ENCODE peak calls at places on chromosome 11, in ten cellular contexts. C, F, V, K, S, W, U, G, N and Y are unnamed samples.

GRCh38 chr11:13958596-13958995 is 3.9 kb upstream of the SPON1 start:
- DNase-seq in G (no peak), C (no peak), V (no peak), W (no peak), N (peak; percentile 26), U (no peak), K (no peak), F (no peak), S (no peak), Y (no peak)

GRCh38 chr11:124799384-124800225 is 601 bp downstream of the MSANTD2 start:
- DNase-seq in N (peak; percentile 82), U (peak; percentile 47), K (peak; percentile 43), G (peak; percentile 33), V (peak; percentile 49), S (no peak), C (peak; percentile 90), F (peak; percentile 69), W (no peak), Y (no peak)

GRCh38 chr11:128904872-128905344 is 13.8 kb downstream of the KCNJ5 start:
- DNase-seq in K (no peak), S (no peak), G (peak; percentile 26), V (no peak), N (peak; percentile 85), F (peak; percentile 40), W (no peak), C (peak; percentile 83), U (peak; percentile 60), Y (no peak)

GRCh38 chr11:36186797-36187196 is 102.4 kb downstream of the COMMD9 start:
- DNase-seq in U (no peak), C (no peak), G (no peak), W (no peak), F (no peak), S (no peak), N (no peak), K (no peak), V (no peak), Y (no peak)

GRCh38 chr11:114115406-114116054 is 56.0 kb downstream of the ZBTB16 start:
- DNase-seq in K (no peak), G (no peak), U (peak; percentile 76), N (no peak), V (peak; percentile 31), C (no peak), S (no peak), W (no peak), F (no peak), Y (peak; percentile 50)

GRCh38 chr11:114132944-114133394 is 73.5 kb downstream of the ZBTB16 start:
- DNase-seq in V (peak; percentile 58), S (no peak), N (no peak), W (no peak), G (peak; percentile 88), U (no peak), F (peak; percentile 91), C (peak; percentile 69), K (no peak), Y (no peak)

GRCh38 chr11:3009481-3009880 is 17.4 kb upstream of the NAP1L4 start:
- DNase-seq in V (peak; percentile 13), U (no peak), F (no peak), S (no peak), W (no peak), N (no peak), K (no peak), G (no peak), C (no peak), Y (no peak)

GRCh38 chr11:128326791-128327190 is 260.6 kb downstream of the ETS1 start:
- DNase-seq in V (no peak), S (no peak), U (no peak), W (no peak), F (no peak), C (no peak), G (no peak), N (no peak), K (no peak), Y (no peak)

GRCh38 chr11:1978865-1979473 is 18.7 kb downstream of the H19 start:
- DNase-seq in G (no peak), V (peak; percentile 13), W (no peak), F (no peak), K (no peak), N (no peak), S (no peak), C (peak; percentile 29), U (no peak), Y (no peak)

GRCh38 chr11:122394326-122394725 is 261.2 kb upstream of the UBASH3B start:
- DNase-seq in S (no peak), N (no peak), G (no peak), F (no peak), K (no peak), U (no peak), W (no peak), C (no peak), V (no peak), Y (no peak)

GRCh38 chr11:79441159-79441875 is 487 bp upstream of the TENM4 start:
- DNase-seq in U (no peak), G (no peak), V (peak; percentile 47), S (no peak), K (no peak), C (no peak), W (no peak), N (no peak), F (peak; percentile 28), Y (no peak)

GRCh38 chr11:44351898-44352498 is 42.1 kb upstream of the ALX4 start:
- DNase-seq in C (no peak), V (no peak), W (peak; percentile 13), N (peak; percentile 43), U (no peak), S (no peak), G (no peak), F (no peak), K (no peak), Y (no peak)

GRCh38 chr11:13149991-13150390 is 127.6 kb upstream of the BMAL1 start:
- DNase-seq in G (no peak), W (no peak), V (no peak), N (no peak), F (no peak), K (no peak), U (no peak), C (no peak), S (no peak), Y (no peak)

GRCh38 chr11:121586727-121587126 is 134.0 kb upstream of the SORL1-AS1 start:
- DNase-seq in K (no peak), V (no peak), G (no peak), S (no peak), W (no peak), N (no peak), F (no peak), C (no peak), U (no peak), Y (no peak)

GRCh38 chr11:42806191-42806590 is 505.6 kb upstream of the API5 start:
- DNase-seq in U (no peak), W (no peak), K (no peak), G (no peak), S (no peak), N (no peak), V (no peak), C (no peak), F (no peak), Y (no peak)

GRCh38 chr11:119263352-119263940 is 53.5 kb downstream of the MCAM start:
- DNase-seq in K (peak; percentile 38), N (no peak), U (no peak), V (no peak), C (no peak), F (peak; percentile 26), W (no peak), G (no peak), S (no peak), Y (no peak)

GRCh38 chr11:68040121-68040956 is 1.5 kb downstream of the TCIRG1 start:
- DNase-seq in F (peak; percentile 81), S (peak; percentile 58), V (peak; percentile 73), N (peak; percentile 86), K (peak; percentile 48), G (peak; percentile 73), C (peak; percentile 93), U (peak; percentile 84), W (no peak), Y (peak; percentile 51)

GRCh38 chr11:69123593-69124545 is 31.9 kb upstream of the SMIM38 start:
- DNase-seq in C (peak; percentile 35), U (no peak), K (no peak), V (peak; percentile 29), W (no peak), G (no peak), F (no peak), S (peak; percentile 17), N (no peak), Y (no peak)

GRCh38 chr11:61956191-61957027 is 6.3 kb downstream of the BEST1 start:
- DNase-seq in W (no peak), V (peak; percentile 36), C (peak; percentile 70), N (no peak), G (no peak), S (no peak), K (no peak), U (no peak), F (no peak), Y (peak; percentile 63)

GRCh38 chr11:44946268-44946667 is 4.4 kb downstream of the TP53I11 start:
- DNase-seq in G (no peak), C (no peak), F (peak; percentile 78), N (no peak), V (no peak), U (no peak), K (no peak), W (no peak), S (no peak), Y (no peak)

GRCh38 chr11:79413258-79413657 is 27.6 kb downstream of the TENM4 start:
- DNase-seq in S (peak; percentile 69), G (no peak), V (peak; percentile 94), N (peak; percentile 77), K (no peak), W (no peak), F (peak; percentile 96), C (no peak), U (peak; percentile 60), Y (peak; percentile 78)

GRCh38 chr11:123429336-123429735 is 733 bp upstream of the GRAMD1B start:
- DNase-seq in V (no peak), C (no peak), W (no peak), S (no peak), N (no peak), G (peak; percentile 69), F (peak; percentile 96), K (no peak), U (no peak), Y (no peak)
- H3K9me3 ChIP-seq in V (no peaks in the 10 kb centered on the region), C (no peaks in the 10 kb centered on the region), W (no peaks in the 10 kb centered on the region), S (no peaks in the 10 kb centered on the region), N (no peaks in the 10 kb centered on the region), G (no peaks in the 10 kb centered on the region), F (no peaks in the 10 kb centered on the region), K (no peaks in the 10 kb centered on the region), U (no peaks in the 10 kb centered on the region), Y (no peaks in the 10 kb centered on the region)

GRCh38 chr11:11864332-11864731 is 22.6 kb downstream of the USP47 start:
- DNase-seq in S (no peak), U (no peak), N (no peak), K (no peak), W (no peak), F (no peak), V (no peak), C (no peak), G (no peak), Y (no peak)
- H3K36me3 ChIP-seq in S (no peaks in the 10 kb centered on the region), U (no peaks in the 10 kb centered on the region), N (peaks cover 7% of the 10 kb centered on the region), K (no peaks in the 10 kb centered on the region), W (no peaks in the 10 kb centered on the region), F (peaks cover 9% of the 10 kb centered on the region), V (no peaks in the 10 kb centered on the region), C (no peaks in the 10 kb centered on the region), G (peaks cover 7% of the 10 kb centered on the region), Y (no peaks in the 10 kb centered on the region)

GRCh38 chr11:55648027-55648426 is at the start of gene OR4S2:
- DNase-seq in W (no peak), N (no peak), G (no peak), C (no peak), S (no peak), V (no peak), K (no peak), F (no peak), U (no peak), Y (no peak)
- H3K9me3 ChIP-seq in W (peaks cover 17% of the 10 kb centered on the region), N (no peaks in the 10 kb centered on the region), G (no peaks in the 10 kb centered on the region), C (no peaks in the 10 kb centered on the region), S (no peaks in the 10 kb centered on the region), V (no peaks in the 10 kb centered on the region), K (no peaks in the 10 kb centered on the region), F (no peaks in the 10 kb centered on the region), U (no peaks in the 10 kb centered on the region), Y (no peaks in the 10 kb centered on the region)

GRCh38 chr11:94879006-94879405 is 94.3 kb downstream of the CWC15 start:
- DNase-seq in U (no peak), C (no peak), N (peak; percentile 0), G (no peak), F (no peak), V (no peak), W (no peak), K (no peak), S (no peak), Y (no peak)
- H3K36me3 ChIP-seq in U (no peaks in the 10 kb centered on the region), C (no peaks in the 10 kb centered on the region), N (peaks cover 53% of the 10 kb centered on the region), G (peaks cover 19% of the 10 kb centered on the region), F (peaks cover 20% of the 10 kb centered on the region), V (no peaks in the 10 kb centered on the region), W (no peaks in the 10 kb centered on the region), K (no peaks in the 10 kb centered on the region), S (peaks cover 72% of the 10 kb centered on the region), Y (peaks cover 46% of the 10 kb centered on the region)